ENCODE peak calls at places on chromosomes 6 and 20, in five cellular contexts. One of them, this sample, is unnamed.

GRCh38 chr6:142313284-142313683 is 11.5 kb downstream of the ADGRG6 start:
- DNase-seq in OCI-M1: peak
- DNase-seq in type B pancreatic cell: no peak
- DNase-seq in stimulated activated CD4-positive, alpha-beta T cell treated with anti-CD3 and anti-CD28 coated beads, Interleukin-2, amount 100 ng/mL, for 48 hours: no peak
- DNase-seq in iPS DF 19.7: no peak
- DNase-seq in this sample: no peak

GRCh38 chr20:46520976-46521579 is 7.7 kb upstream of the ZNF334 start:
- DNase-seq in OCI-M1: peak
- DNase-seq in type B pancreatic cell: no peak
- DNase-seq in stimulated activated CD4-positive, alpha-beta T cell treated with anti-CD3 and anti-CD28 coated beads, Interleukin-2, amount 100 ng/mL, for 48 hours: peak
- DNase-seq in iPS DF 19.7: peak
- DNase-seq in this sample: peak

GRCh38 chr20:51810155-51811039 is 8.1 kb upstream of the SALL4 start:
- DNase-seq in OCI-M1: no peak
- DNase-seq in type B pancreatic cell: no peak
- DNase-seq in stimulated activated CD4-positive, alpha-beta T cell treated with anti-CD3 and anti-CD28 coated beads, Interleukin-2, amount 100 ng/mL, for 48 hours: no peak
- DNase-seq in iPS DF 19.7: no peak
- DNase-seq in this sample: no peak

GRCh38 chr6:21678990-21679389 is 85.4 kb downstream of the SOX4 start:
- DNase-seq in OCI-M1: peak
- DNase-seq in type B pancreatic cell: no peak
- DNase-seq in stimulated activated CD4-positive, alpha-beta T cell treated with anti-CD3 and anti-CD28 coated beads, Interleukin-2, amount 100 ng/mL, for 48 hours: no peak
- DNase-seq in iPS DF 19.7: no peak
- DNase-seq in this sample: no peak

GRCh38 chr20:56259948-56260347 is 11.4 kb downstream of the MC3R start:
- DNase-seq in OCI-M1: no peak
- DNase-seq in type B pancreatic cell: no peak
- DNase-seq in stimulated activated CD4-positive, alpha-beta T cell treated with anti-CD3 and anti-CD28 coated beads, Interleukin-2, amount 100 ng/mL, for 48 hours: no peak
- DNase-seq in iPS DF 19.7: no peak
- DNase-seq in this sample: no peak

GRCh38 chr6:97316982-97317381 is 34.0 kb upstream of the MMS22L start:
- DNase-seq in OCI-M1: no peak
- DNase-seq in type B pancreatic cell: no peak
- DNase-seq in stimulated activated CD4-positive, alpha-beta T cell treated with anti-CD3 and anti-CD28 coated beads, Interleukin-2, amount 100 ng/mL, for 48 hours: no peak
- DNase-seq in iPS DF 19.7: no peak
- DNase-seq in this sample: no peak

GRCh38 chr20:64199395-64199794 is 35.1 kb downstream of the MYT1 start:
- DNase-seq in OCI-M1: no peak
- DNase-seq in type B pancreatic cell: no peak
- DNase-seq in stimulated activated CD4-positive, alpha-beta T cell treated with anti-CD3 and anti-CD28 coated beads, Interleukin-2, amount 100 ng/mL, for 48 hours: no peak
- DNase-seq in iPS DF 19.7: no peak
- DNase-seq in this sample: no peak

GRCh38 chr6:150006961-150007464 is 18.3 kb downstream of the RAET1L start:
- DNase-seq in OCI-M1: peak
- DNase-seq in type B pancreatic cell: no peak
- DNase-seq in stimulated activated CD4-positive, alpha-beta T cell treated with anti-CD3 and anti-CD28 coated beads, Interleukin-2, amount 100 ng/mL, for 48 hours: peak
- DNase-seq in iPS DF 19.7: no peak
- DNase-seq in this sample: no peak

GRCh38 chr6:81304486-81304885 is 448.0 kb downstream of the TENT5A start:
- DNase-seq in OCI-M1: no peak
- DNase-seq in type B pancreatic cell: no peak
- DNase-seq in stimulated activated CD4-positive, alpha-beta T cell treated with anti-CD3 and anti-CD28 coated beads, Interleukin-2, amount 100 ng/mL, for 48 hours: no peak
- DNase-seq in iPS DF 19.7: no peak
- DNase-seq in this sample: no peak

GRCh38 chr6:111061493-111061892 is 25.8 kb upstream of the SLC16A10 start:
- DNase-seq in OCI-M1: no peak
- DNase-seq in type B pancreatic cell: no peak
- DNase-seq in stimulated activated CD4-positive, alpha-beta T cell treated with anti-CD3 and anti-CD28 coated beads, Interleukin-2, amount 100 ng/mL, for 48 hours: no peak
- DNase-seq in iPS DF 19.7: no peak
- DNase-seq in this sample: peak

GRCh38 chr6:4664117-4664626 is 112.0 kb upstream of the CDYL start:
- DNase-seq in OCI-M1: no peak
- DNase-seq in type B pancreatic cell: no peak
- DNase-seq in stimulated activated CD4-positive, alpha-beta T cell treated with anti-CD3 and anti-CD28 coated beads, Interleukin-2, amount 100 ng/mL, for 48 hours: no peak
- DNase-seq in iPS DF 19.7: no peak
- DNase-seq in this sample: peak

GRCh38 chr6:18263561-18264337 is 581 bp downstream of the DEK start:
- DNase-seq in OCI-M1: peak
- DNase-seq in type B pancreatic cell: no peak
- DNase-seq in stimulated activated CD4-positive, alpha-beta T cell treated with anti-CD3 and anti-CD28 coated beads, Interleukin-2, amount 100 ng/mL, for 48 hours: peak
- DNase-seq in iPS DF 19.7: no peak
- DNase-seq in this sample: no peak

This sample was measured in skeletal muscle cell.